ENCODE peak calls at places on chromosomes 11 and 22, in ten cellular contexts. Z is nucleus accumbens, F is NCI-H1092, A is GM18507, L is C1 segment of cervical spinal cord, B is neural progenitor cell, K is HT1080, V is OCI-LY7, M is cardiac muscle cell, C is Calu3. E is an unnamed sample.

GRCh38 chr11:72989727-72990126 is 152.4 kb downstream of the FCHSD2 start:
- DNase-seq in Z (no peak), F (no peak), A (no peak), L (no peak), B (no peak), K (no peak), V (no peak), M (peak; percentile 68), C (no peak), E (no peak)

GRCh38 chr11:96863520-96863919 is 473.7 kb downstream of the JRKL start:
- DNase-seq in Z (no peak), F (no peak), A (no peak), L (no peak), B (no peak), K (no peak), V (no peak), M (peak; percentile 27), C (no peak), E (no peak)

GRCh38 chr11:126716456-126717083 is 284.0 kb downstream of the KIRREL3 start:
- DNase-seq in Z (peak; percentile 72), F (peak; percentile 24), A (peak; percentile 17), L (no peak), B (peak; percentile 61), K (peak; percentile 55), V (peak; percentile 43), M (peak; percentile 51), C (peak; percentile 67), E (peak; percentile 23)

GRCh38 chr11:107856981-107857517 is 1.5 kb downstream of the SLC35F2 start:
- DNase-seq in Z (no peak), F (no peak), A (no peak), L (no peak), B (no peak), K (peak; percentile 58), V (no peak), M (no peak), C (peak; percentile 8), E (no peak)

GRCh38 chr22:22587577-22588188 is 28.6 kb upstream of the PRAME start:
- DNase-seq in Z (no peak), F (no peak), A (no peak), L (no peak), B (no peak), K (no peak), V (no peak), M (no peak), C (no peak), E (no peak)

GRCh38 chr22:49365910-49366309 is 461.8 kb downstream of the BRD1 start:
- DNase-seq in Z (no peak), F (no peak), A (no peak), L (no peak), B (no peak), K (no peak), V (no peak), M (no peak), C (no peak), E (no peak)

GRCh38 chr11:11806074-11806473 is 35.7 kb upstream of the USP47 start:
- DNase-seq in Z (no peak), F (no peak), A (no peak), L (no peak), B (no peak), K (no peak), V (no peak), M (no peak), C (no peak), E (no peak)

GRCh38 chr11:25734592-25735211 is 597.2 kb upstream of the ANO3 start:
- DNase-seq in Z (no peak), F (no peak), A (no peak), L (no peak), B (peak; percentile 65), K (peak; percentile 41), V (peak; percentile 17), M (peak; percentile 42), C (peak; percentile 7), E (no peak)

GRCh38 chr11:14583252-14584105 is 60.1 kb upstream of the PDE3B start:
- DNase-seq in Z (no peak), F (no peak), A (no peak), L (no peak), B (peak; percentile 3), K (no peak), V (no peak), M (peak; percentile 35), C (peak; percentile 10), E (no peak)

GRCh38 chr22:37044634-37045625 is 6.6 kb upstream of the KCTD17 start:
- DNase-seq in Z (no peak), F (no peak), A (no peak), L (no peak), B (no peak), K (no peak), V (no peak), M (no peak), C (no peak), E (no peak)